ENCODE peak calls at places on chromosomes 1 and 21, in ten cellular contexts. K is hepatocyte; O is fibroblast of pulmonary artery; Q is epithelial cell of proximal tubule; J is tibial artery; U is foreskin fibroblast; V is GM12864; I is astrocyte of the spinal cord; T is fibroblast of the aortic adventitia; R is CD8-positive, alpha-beta T cell. X is an unnamed sample.

GRCh38 chr1:223717695-223718363 is 5.5 kb downstream of the CAPN2 start:
- DNase-seq in I (no peak), V (no peak), Q (no peak), R (peak), K (peak), U (no peak), T (no peak), J (no peak), O (no peak), X (no peak)

GRCh38 chr1:228112167-228112566 is 3.1 kb upstream of the MRPL55 start:
- DNase-seq in I (no peak), Q (no peak), K (no peak), R (no peak), J (no peak), U (no peak), O (no peak), T (no peak), V (no peak), X (no peak)

GRCh38 chr21:45084121-45084520 is 9.7 kb downstream of the ADARB1 start:
- DNase-seq in T (no peak), U (no peak), R (no peak), O (no peak), I (no peak), K (no peak), V (no peak), J (no peak), Q (no peak), X (no peak)

GRCh38 chr1:48876221-48876785 is 99.6 kb upstream of the BEND5 start:
- DNase-seq in O (peak), K (peak), T (peak), J (no peak), V (no peak), R (no peak), I (no peak), Q (no peak), U (no peak), X (no peak)

GRCh38 chr1:180112091-180112490 is 42.6 kb upstream of the QSOX1 start:
- DNase-seq in O (no peak), T (no peak), J (no peak), U (no peak), V (no peak), I (no peak), Q (no peak), K (no peak), R (no peak), X (no peak)

GRCh38 chr1:205458777-205459566 is 3.1 kb upstream of the BLACAT1 start:
- DNase-seq in T (peak), U (peak), R (peak), O (peak), Q (no peak), J (no peak), K (peak), V (no peak), I (peak), X (no peak)

GRCh38 chr1:35539073-35539823 is 18.0 kb downstream of the KIAA0319L start:
- DNase-seq in T (peak), O (peak), U (peak), R (peak), J (no peak), K (no peak), I (peak), V (no peak), Q (no peak), X (no peak)

GRCh38 chr1:162908780-162909179 is 47.8 kb upstream of the CCDC190 start:
- DNase-seq in Q (peak), J (no peak), O (peak), U (peak), K (no peak), I (peak), V (no peak), T (peak), R (no peak), X (no peak)

GRCh38 chr1:36134031-36134430 is 9.0 kb upstream of the COL8A2 start:
- DNase-seq in J (no peak), T (no peak), O (no peak), I (no peak), K (peak), R (no peak), U (no peak), Q (no peak), V (no peak), X (no peak)

GRCh38 chr1:31689394-31689793 is 14.4 kb downstream of the COL16A1 start:
- DNase-seq in J (no peak), T (no peak), V (no peak), R (no peak), U (no peak), O (no peak), K (no peak), Q (no peak), I (no peak), X (no peak)

GRCh38 chr1:168734946-168735345 is 5.9 kb upstream of the DPT start:
- DNase-seq in V (no peak), U (no peak), I (no peak), J (no peak), Q (no peak), O (no peak), K (no peak), T (no peak), R (no peak), X (no peak)
- TF ChIP-seq CTCF in V (no peak), U (no peak), I (no peak), J (no peak), Q (peak), O (peak), K (peak), T (no peak), R (no peak), X (no peak)

DNA sequence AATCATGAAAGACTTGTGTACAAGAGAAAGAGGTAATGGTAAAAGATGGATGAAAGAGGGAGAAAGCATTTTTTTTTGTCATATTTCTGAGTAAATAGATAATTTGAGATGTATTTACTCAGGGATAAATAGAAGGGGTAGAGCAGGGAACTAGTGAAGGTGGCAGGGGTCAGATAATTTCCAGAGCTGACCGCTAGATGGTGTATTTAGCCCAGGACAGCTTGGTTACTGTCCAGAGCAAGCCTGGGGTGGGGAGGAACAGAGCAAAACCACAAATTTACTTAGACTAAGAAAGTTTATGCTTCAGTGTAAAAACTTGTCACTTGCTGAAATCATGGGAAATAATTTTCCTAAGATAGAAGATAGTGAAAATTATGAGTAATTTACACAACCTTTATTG is 91.5 kb downstream of the XCL2 start:
- DNase-seq in T (no peak), K (no peak), O (no peak), J (no peak), Q (no peak), V (no peak), U (no peak), I (no peak), R (no peak), X (no peak)
- TF ChIP-seq CTCF in T (peak), K (peak), O (peak), J (no peak), Q (peak), V (peak), U (no peak), I (peak), R (no peak), X (no peak)

DNA sequence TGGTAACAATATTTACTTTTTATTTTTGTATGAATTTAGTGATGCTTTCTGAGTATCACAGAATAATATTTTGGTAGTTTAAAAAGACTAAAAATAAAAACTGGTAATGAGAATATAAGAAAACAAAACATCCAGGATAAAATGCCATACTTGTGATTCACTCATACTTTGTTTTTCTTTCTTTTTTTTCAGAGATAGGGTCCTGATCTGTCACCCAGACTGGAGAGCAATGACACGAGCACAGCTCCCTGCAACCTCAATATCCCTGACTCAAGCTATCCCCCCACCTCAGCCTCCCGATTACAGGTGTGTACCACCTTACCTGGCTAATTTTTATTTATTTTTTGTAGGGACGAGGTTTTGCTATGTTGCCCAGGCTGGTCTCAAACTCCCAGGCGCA is 64.2 kb upstream of the ADAM30 start:
- DNase-seq in J (no peak), R (no peak), O (no peak), T (no peak), Q (no peak), I (no peak), U (no peak), K (no peak), V (no peak), X (no peak)
- TF ChIP-seq CTCF in J (no peak), R (no peak), O (no peak), T (no peak), Q (no peak), I (no peak), U (no peak), K (no peak), V (no peak), X (no peak)

GRCh38 chr21:38669186-38669585 is 136.5 kb upstream of the ETS2 start:
- DNase-seq in Q (no peak), I (peak), R (no peak), U (no peak), T (peak), V (no peak), J (no peak), K (peak), O (peak), X (no peak)
- TF ChIP-seq CTCF in Q (peak), I (peak), R (no peak), U (peak), T (peak), V (peak), J (peak), K (peak), O (peak), X (no peak)

DNA sequence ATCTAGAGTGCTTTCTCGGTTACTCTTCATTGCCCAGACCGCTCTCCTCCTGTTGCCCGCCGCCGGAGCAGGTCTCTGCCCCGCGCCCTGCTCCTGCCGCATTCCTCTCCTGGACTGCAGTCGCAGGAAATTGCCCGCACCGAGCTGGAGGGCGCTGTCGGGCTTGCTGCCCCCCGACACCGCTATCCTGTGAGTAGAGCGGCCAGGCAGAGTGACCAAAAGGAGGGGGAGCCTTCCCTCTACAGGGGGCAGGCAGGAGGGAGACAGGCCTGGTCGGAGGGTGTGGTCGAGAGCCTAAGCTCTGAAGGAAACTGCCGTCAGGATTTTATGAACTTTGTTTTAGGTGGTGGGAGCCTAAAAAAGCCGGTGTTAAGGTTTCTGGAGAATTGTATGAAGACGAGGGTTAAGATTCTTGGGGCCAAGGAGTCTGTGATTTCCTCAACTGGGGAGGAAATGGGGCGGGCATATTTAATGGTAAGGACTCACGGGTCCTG is 506 bp downstream of the LRIG2 start:
- DNase-seq in R (no peak), I (peak), K (peak), U (peak), V (no peak), Q (no peak), O (peak), T (no peak), J (peak), X (no peak)
- TF ChIP-seq CTCF in R (no peak), I (peak), K (peak), U (peak), V (peak), Q (peak), O (peak), T (peak), J (no peak), X (no peak)

DNA sequence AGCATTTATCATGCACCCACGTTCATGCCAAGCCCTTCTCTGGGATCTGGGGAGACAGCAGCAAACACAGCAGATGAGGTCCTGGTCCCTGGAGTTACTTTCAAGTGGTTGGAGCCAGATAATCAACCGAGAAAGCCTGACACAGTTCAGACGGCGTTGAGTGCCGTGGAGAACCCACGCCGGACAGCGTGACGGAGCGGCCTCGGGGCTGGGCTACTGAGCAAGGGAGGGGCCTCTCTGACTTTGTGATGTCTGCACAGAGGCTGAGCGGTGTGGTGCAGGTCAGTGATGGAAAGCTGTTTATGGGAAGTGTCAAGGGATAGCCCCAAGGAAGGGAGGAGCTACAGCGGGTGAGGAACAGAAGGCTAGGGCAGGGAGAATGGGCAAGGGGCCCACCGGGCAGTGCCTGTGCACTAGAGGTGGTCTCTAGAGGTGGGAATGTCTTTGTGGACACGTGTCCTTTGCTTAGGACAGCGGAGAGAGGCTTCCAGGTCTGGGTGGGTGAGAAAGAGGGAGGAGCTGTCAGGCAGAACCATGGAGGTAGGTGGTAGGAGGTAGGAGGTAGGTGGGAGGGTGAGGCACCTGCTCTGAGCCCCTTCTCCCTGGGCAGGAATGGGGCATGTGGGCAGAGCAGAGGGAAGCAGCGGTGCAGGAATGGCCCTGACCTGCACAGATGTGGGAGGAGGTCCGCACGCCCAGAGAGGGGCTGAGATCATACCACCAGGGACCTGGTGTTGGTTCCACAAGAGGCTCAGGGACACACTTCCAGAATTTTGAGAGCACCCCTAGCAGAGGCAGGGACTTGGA is 62.8 kb downstream of the RUNX3 start:
- DNase-seq in V (no peak), J (no peak), K (no peak), O (no peak), T (no peak), U (no peak), Q (no peak), R (no peak), I (no peak), X (no peak)
- TF ChIP-seq CTCF in V (no peak), J (no peak), K (no peak), O (no peak), T (no peak), U (no peak), Q (no peak), R (no peak), I (no peak), X (no peak)